ENCODE peak calls at places on chromosomes 12 and 14, in six cellular contexts. W is CD8-positive, alpha-beta memory T cell; U is cardiac muscle cell; B is Peyer's patch; A is HAP-1; V is left ventricle myocardium inferior. N is an unnamed sample. For H3K4me1, the result is how much of the 10 kb centered on the place peaks cover.

GRCh38 chr12:39048395-39048794 is 143.0 kb upstream of the CPNE8 start:
- DNase-seq in W (no peak), U (no peak), B (no peak), A (no peak), V (no peak), N (no peak)

GRCh38 chr12:56029666-56030293 is 8.9 kb downstream of the IKZF4 start:
- DNase-seq in W (peak), U (peak), B (no peak), A (peak), V (no peak), N (peak)

GRCh38 chr12:27969011-27969900 is 3.3 kb downstream of the PTHLH start:
- DNase-seq in W (no peak), U (peak), B (no peak), A (peak), V (peak), N (no peak)

GRCh38 chr12:105352940-105353635 is 22.6 kb downstream of the C12orf75 start:
- DNase-seq in W (no peak), U (peak), B (no peak), A (no peak), V (no peak), N (no peak)

GRCh38 chr14:90547250-90547649 is 150.4 kb downstream of the CALM1 start:
- DNase-seq in W (no peak), U (no peak), B (no peak), A (no peak), V (no peak), N (no peak)

GRCh38 chr12:9902539-9903228 is 21.4 kb downstream of the KLRF2 start:
- DNase-seq in W (no peak), U (no peak), B (no peak), A (no peak), V (no peak), N (no peak)

GRCh38 chr14:21268612-21269251 is 510 bp downstream of the HNRNPC start:
- DNase-seq in W (peak), U (peak), B (peak), A (peak), V (no peak), N (peak)

GRCh38 chr12:29131539-29131938 is 17.5 kb upstream of the FAR2 start:
- DNase-seq in W (no peak), U (peak), B (no peak), A (no peak), V (no peak), N (no peak)

GRCh38 chr12:24922109-24922508 is 26.8 kb downstream of the BCAT1 start:
- DNase-seq in W (no peak), U (no peak), B (no peak), A (no peak), V (no peak), N (no peak)

GRCh38 chr14:59215353-59215752 is 26.9 kb downstream of the DAAM1 start:
- DNase-seq in W (no peak), U (peak), B (no peak), A (no peak), V (peak), N (no peak)

GRCh38 chr12:20194171-20194570 is 174.2 kb upstream of the PDE3A start:
- DNase-seq in W (no peak), U (peak), B (no peak), A (peak), V (no peak), N (no peak)

GRCh38 chr12:94148841-94149780 is 734 bp downstream of the PLXNC1 start:
- DNase-seq in W (peak), U (peak), B (peak), A (peak), V (peak), N (peak)

GRCh38 chr12:78236264-78236663 is 405.6 kb downstream of the NAV3 start:
- DNase-seq in W (no peak), U (no peak), B (no peak), A (no peak), V (no peak), N (no peak)

GRCh38 chr14:64682173-64682710 is 22.0 kb upstream of the PLEKHG3 start:
- DNase-seq in W (no peak), U (peak), B (no peak), A (no peak), V (peak), N (no peak)

GRCh38 chr12:55734595-55734994 is 5.8 kb upstream of the CD63 start:
- DNase-seq in W (no peak), U (no peak), B (no peak), A (no peak), V (no peak), N (no peak)

GRCh38 chr12:132953163-132953425 is 3.0 kb downstream of the ZNF605 start:
- DNase-seq in W (no peak), U (no peak), B (no peak), A (no peak), V (no peak), N (no peak)

GRCh38 chr14:78417532-78417931 is 247.4 kb downstream of the NRXN3 start:
- DNase-seq in W (no peak), U (no peak), B (no peak), A (no peak), V (no peak), N (no peak)

GRCh38 chr14:49992901-49993335 is 100.0 kb downstream of the ARF6 start:
- DNase-seq in W (no peak), U (peak), B (no peak), A (no peak), V (no peak), N (peak)

GRCh38 chr12:96136129-96136528 is 58.0 kb upstream of the ELK3 start:
- DNase-seq in W (no peak), U (peak), B (no peak), A (no peak), V (no peak), N (no peak)

GRCh38 chr12:80846930-80847329 is 90.8 kb downstream of the LIN7A start:
- DNase-seq in W (no peak), U (no peak), B (no peak), A (peak), V (no peak), N (no peak)

DNA sequence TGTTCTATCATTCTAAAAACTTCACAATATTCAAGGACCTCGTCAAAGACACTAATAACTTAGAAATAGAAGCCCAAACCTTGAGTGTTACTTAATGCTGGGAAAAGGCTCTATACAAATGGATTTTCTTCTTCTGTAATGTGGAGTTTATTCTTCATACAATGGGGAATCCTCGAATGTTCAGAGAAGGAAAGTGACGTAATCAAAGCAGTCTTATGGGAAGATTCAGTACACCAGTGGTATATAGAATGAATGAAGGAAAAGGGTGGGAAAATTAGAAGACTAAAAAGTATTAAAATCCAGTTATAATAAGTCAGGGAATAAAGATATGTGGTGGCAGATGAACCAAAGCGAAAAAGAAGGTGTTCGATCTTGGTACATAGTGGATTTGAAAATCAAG is 106.5 kb downstream of the PLCZ1 start:
- DNase-seq in W (no peak), U (no peak), B (no peak), A (no peak), V (no peak), N (no peak)
- H3K4me1 ChIP-seq in W (under half), U (under half), B (under half), A (under half), V (under half), N (under half)

DNA sequence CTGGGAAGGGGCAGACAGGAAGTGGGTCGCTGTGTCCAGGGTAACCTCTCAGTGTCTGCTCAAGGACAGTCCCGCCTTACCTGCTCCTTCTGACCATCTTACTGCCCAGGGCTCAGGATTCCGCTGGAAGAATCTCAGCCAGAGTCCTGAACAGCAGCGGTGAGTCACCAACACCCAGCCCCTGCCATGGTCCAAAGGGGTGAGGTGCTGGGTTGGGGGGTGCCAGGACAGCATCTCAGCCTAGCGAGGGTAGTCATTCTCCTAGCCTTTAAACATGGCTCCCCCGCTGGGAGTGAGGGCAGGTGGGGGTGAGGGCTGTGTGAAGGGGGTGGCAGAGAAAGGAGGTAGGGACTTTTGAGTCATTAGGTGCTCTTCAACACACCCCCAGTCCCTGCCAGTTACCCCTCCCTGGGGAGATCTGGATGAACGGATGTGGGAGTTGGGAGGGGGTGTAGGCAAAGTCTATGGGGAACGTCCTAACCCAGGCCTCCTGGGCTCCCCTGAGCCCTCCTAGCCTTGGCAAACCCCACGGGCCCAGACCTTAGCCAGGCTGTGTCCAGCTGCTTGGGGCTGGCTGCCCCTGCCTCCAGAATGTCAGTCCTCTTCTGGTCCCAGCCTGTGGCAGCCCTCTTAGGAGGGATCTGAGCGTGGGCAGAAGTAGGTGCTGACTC is 2.5 kb downstream of the TAMALIN start:
- DNase-seq in W (no peak), U (peak), B (no peak), A (no peak), V (no peak), N (no peak)
- H3K4me1 ChIP-seq in W (under half), U (under half), B (under half), A (under half), V (half or more), N (under half)

GRCh38 chr14:71070169-71070568 is 162.9 kb downstream of the PCNX1 start:
- DNase-seq in W (no peak), U (peak), B (no peak), A (no peak), V (no peak), N (no peak)
- H3K4me1 ChIP-seq in W (under half), U (under half), B (under half), A (under half), V (under half), N (under half)

GRCh38 chr14:105028251-105028927 is 7.5 kb upstream of the CDCA4 start:
- DNase-seq in W (no peak), U (no peak), B (no peak), A (no peak), V (no peak), N (no peak)
- H3K4me1 ChIP-seq in W (under half), U (under half), B (under half), A (under half), V (under half), N (under half)

GRCh38 chr14:102532204-102532658 is 22.7 kb upstream of the ANKRD9 start:
- DNase-seq in W (no peak), U (peak), B (no peak), A (no peak), V (no peak), N (no peak)
- H3K4me1 ChIP-seq in W (under half), U (under half), B (under half), A (under half), V (under half), N (under half)

GRCh38 chr12:58419905-58420304 is 478.5 kb downstream of the ATP23 start:
- DNase-seq in W (no peak), U (no peak), B (no peak), A (no peak), V (no peak), N (no peak)

GRCh38 chr12:58416211-58416610 is 474.8 kb downstream of the ATP23 start:
- DNase-seq in W (no peak), U (peak), B (no peak), A (no peak), V (no peak), N (no peak)

GRCh38 chr12:58420496-58420895 is 479.1 kb downstream of the ATP23 start:
- DNase-seq in W (no peak), U (no peak), B (no peak), A (no peak), V (no peak), N (no peak)

GRCh38 chr12:58421990-58422389 is 480.6 kb downstream of the ATP23 start:
- DNase-seq in W (no peak), U (no peak), B (no peak), A (no peak), V (no peak), N (no peak)

DNA sequence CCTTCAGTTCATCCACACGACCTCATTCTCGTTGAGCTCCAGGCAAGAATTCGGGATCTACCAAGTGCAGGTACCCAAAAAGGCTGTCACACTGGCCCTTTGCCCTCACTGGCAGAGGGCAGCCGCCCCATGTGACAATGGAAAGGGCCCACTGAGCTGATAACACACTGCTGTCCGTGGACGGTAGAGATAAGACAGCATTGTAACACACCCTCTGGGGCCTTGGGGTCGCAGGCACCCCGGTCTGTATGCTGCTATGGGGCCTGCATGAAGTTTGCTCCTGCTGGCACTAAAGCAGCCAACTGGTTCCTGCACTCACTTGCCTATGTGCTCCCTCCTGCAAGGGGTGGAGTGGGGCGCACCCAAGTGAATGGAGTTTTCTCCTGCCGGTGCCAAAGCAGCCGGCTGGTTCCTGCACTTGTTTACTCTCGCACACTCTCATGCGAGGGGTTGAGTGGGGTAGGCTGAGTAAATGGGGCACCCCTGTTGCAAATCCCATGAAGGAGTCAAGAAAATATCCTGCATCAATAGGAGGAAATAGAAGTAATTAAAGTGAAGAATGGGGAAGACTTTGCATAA is 477.9 kb downstream of the ATP23 start:
- DNase-seq in W (no peak), U (no peak), B (no peak), A (no peak), V (no peak), N (no peak)
- H3K4me1 ChIP-seq in W (under half), U (under half), B (under half), A (under half), V (under half), N (under half)

GRCh38 chr12:6932766-6933165 is 5.0 kb downstream of the ATN1 start:
- DNase-seq in W (no peak), U (no peak), B (no peak), A (no peak), V (no peak), N (no peak)
- H3K4me1 ChIP-seq in W (half or more), U (under half), B (under half), A (under half), V (half or more), N (under half)

DNA sequence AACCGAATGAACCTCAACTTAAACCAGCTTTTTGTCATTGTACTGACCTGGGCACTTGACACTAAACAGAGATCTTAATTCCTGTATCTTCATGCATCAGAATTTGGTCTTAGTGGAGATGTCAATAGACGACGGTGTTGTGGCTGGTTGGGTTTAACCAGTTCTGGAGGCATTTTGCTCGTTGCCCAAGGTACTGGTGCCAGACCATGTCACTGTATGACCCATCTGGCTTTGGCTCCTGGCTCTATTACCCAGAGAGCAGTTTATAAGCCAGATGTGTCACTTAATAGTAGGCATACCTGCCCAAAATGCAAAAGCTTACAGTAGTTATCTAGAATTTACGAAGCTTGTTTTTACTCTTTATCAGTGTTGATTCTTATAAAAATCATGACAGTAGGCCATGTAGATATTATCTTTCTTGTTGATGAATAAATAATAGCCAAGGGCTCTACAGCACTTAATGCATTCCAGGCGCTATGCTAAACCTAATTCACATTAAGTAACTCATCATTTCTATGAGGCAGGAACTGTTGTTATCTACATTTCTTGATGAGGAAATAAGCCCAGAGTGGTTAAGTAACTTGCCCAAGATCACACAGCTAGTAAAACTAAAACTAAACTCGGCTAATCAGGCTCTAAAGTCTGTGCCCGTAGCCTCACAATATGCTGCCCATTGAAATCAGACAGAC is 179.7 kb upstream of the HIF1A start:
- DNase-seq in W (no peak), U (no peak), B (no peak), A (no peak), V (no peak), N (no peak)
- H3K4me1 ChIP-seq in W (half or more), U (under half), B (under half), A (under half), V (half or more), N (under half)